ENCODE peak calls at places on chromosomes 3 and 15, in six cellular contexts. One of them, this sample, is unnamed.
A peak's percentile ranks its signal among the peaks of the same experiment; 100 is the strongest.

GRCh38 chr3:147514366-147514765 is 105.2 kb downstream of the ZIC1 start:
- DNase-seq in K562: no peak
- DNase-seq in GM12878: no peak
- DNase-seq in SK-N-SH: no peak
- DNase-seq in HepG2: no peak
- DNase-seq in H1: no peak
- DNase-seq in this sample: no peak

GRCh38 chr3:54321515-54321914 is 199.2 kb downstream of the CACNA2D3 start:
- DNase-seq in K562: no peak
- DNase-seq in GM12878: no peak
- DNase-seq in SK-N-SH: no peak
- DNase-seq in HepG2: no peak
- DNase-seq in H1: no peak
- DNase-seq in this sample: no peak

GRCh38 chr15:31476866-31477265 is 150.2 kb downstream of the KLF13 start:
- DNase-seq in K562: no peak
- DNase-seq in GM12878: no peak
- DNase-seq in SK-N-SH: no peak
- DNase-seq in HepG2: no peak
- DNase-seq in H1: no peak
- DNase-seq in this sample: no peak

GRCh38 chr3:116413319-116413718 is 32.0 kb downstream of the LSAMP start:
- DNase-seq in K562: no peak
- DNase-seq in GM12878: no peak
- DNase-seq in SK-N-SH: no peak
- DNase-seq in HepG2: no peak
- DNase-seq in H1: no peak
- DNase-seq in this sample: no peak

GRCh38 chr3:39097716-39098472 is 9.5 kb downstream of the GORASP1 start:
- DNase-seq in K562: no peak
- DNase-seq in GM12878: no peak
- DNase-seq in SK-N-SH: no peak
- DNase-seq in HepG2: no peak
- DNase-seq in H1: no peak
- DNase-seq in this sample: no peak

GRCh38 chr3:107184375-107184774 is 192.9 kb upstream of the CCDC54 start:
- DNase-seq in K562: no peak
- DNase-seq in GM12878: no peak
- DNase-seq in SK-N-SH: no peak
- DNase-seq in HepG2: no peak
- DNase-seq in H1: no peak
- DNase-seq in this sample: no peak

GRCh38 chr3:16262195-16262594 is 2.5 kb downstream of the DPH3 start:
- DNase-seq in K562: no peak
- DNase-seq in GM12878: no peak
- DNase-seq in SK-N-SH: no peak
- DNase-seq in HepG2: no peak
- DNase-seq in H1: no peak
- DNase-seq in this sample: no peak

GRCh38 chr15:78133801-78134200 is 2.6 kb upstream of the CIB2 start:
- DNase-seq in K562: no peak
- DNase-seq in GM12878: no peak
- DNase-seq in SK-N-SH: no peak
- DNase-seq in HepG2: no peak
- DNase-seq in H1: no peak
- DNase-seq in this sample: no peak

GRCh38 chr3:191952609-191953008 is 491.6 kb downstream of the PYDC2 start:
- DNase-seq in K562: no peak
- DNase-seq in GM12878: no peak
- DNase-seq in SK-N-SH: no peak
- DNase-seq in HepG2: no peak
- DNase-seq in H1: no peak
- DNase-seq in this sample: no peak

GRCh38 chr15:40338041-40338657 is 2.6 kb downstream of the CCDC9B start:
- DNase-seq in K562: peak; percentile 87
- DNase-seq in GM12878: no peak
- DNase-seq in SK-N-SH: peak; percentile 95
- DNase-seq in HepG2: peak; percentile 58
- DNase-seq in H1: no peak
- DNase-seq in this sample: peak; percentile 72

GRCh38 chr15:80188293-80188692 is 35.5 kb downstream of the FAH start:
- DNase-seq in K562: no peak
- DNase-seq in GM12878: no peak
- DNase-seq in SK-N-SH: no peak
- DNase-seq in HepG2: no peak
- DNase-seq in H1: no peak
- DNase-seq in this sample: no peak

GRCh38 chr15:80902298-80902801 is 87.3 kb downstream of the MESD start:
- DNase-seq in K562: peak; percentile 92
- DNase-seq in GM12878: no peak
- DNase-seq in SK-N-SH: no peak
- DNase-seq in HepG2: no peak
- DNase-seq in H1: no peak
- DNase-seq in this sample: no peak

GRCh38 chr3:134371542-134372324 is 2.5 kb downstream of the AMOTL2 start:
- DNase-seq in K562: no peak
- DNase-seq in GM12878: no peak
- DNase-seq in SK-N-SH: no peak
- DNase-seq in HepG2: no peak
- DNase-seq in H1: no peak
- DNase-seq in this sample: no peak

GRCh38 chr3:135137296-135137695 is 342.2 kb downstream of the EPHB1 start:
- DNase-seq in K562: no peak
- DNase-seq in GM12878: no peak
- DNase-seq in SK-N-SH: no peak
- DNase-seq in HepG2: no peak
- DNase-seq in H1: no peak
- DNase-seq in this sample: no peak

GRCh38 chr3:107561980-107562379 is 39.2 kb downstream of the BBX start:
- DNase-seq in K562: no peak
- DNase-seq in GM12878: no peak
- DNase-seq in SK-N-SH: no peak
- DNase-seq in HepG2: no peak
- DNase-seq in H1: no peak
- DNase-seq in this sample: no peak

GRCh38 chr3:12959838-12960378 is 113.3 kb downstream of the IQSEC1 start:
- DNase-seq in K562: peak; percentile 61
- DNase-seq in GM12878: no peak
- DNase-seq in SK-N-SH: no peak
- DNase-seq in HepG2: no peak
- DNase-seq in H1: no peak
- DNase-seq in this sample: no peak

GRCh38 chr15:91651251-91651650 is 202.3 kb upstream of the SLCO3A1 start:
- DNase-seq in K562: no peak
- DNase-seq in GM12878: no peak
- DNase-seq in SK-N-SH: no peak
- DNase-seq in HepG2: no peak
- DNase-seq in H1: no peak
- DNase-seq in this sample: no peak

GRCh38 chr3:46900007-46900292 is 22.4 kb downstream of the PTH1R start:
- DNase-seq in K562: no peak
- DNase-seq in GM12878: no peak
- DNase-seq in SK-N-SH: peak; percentile 79
- DNase-seq in HepG2: no peak
- DNase-seq in H1: no peak
- DNase-seq in this sample: no peak

GRCh38 chr3:178002113-178002512 is 534.1 kb upstream of the KCNMB2 start:
- DNase-seq in K562: no peak
- DNase-seq in GM12878: no peak
- DNase-seq in SK-N-SH: no peak
- DNase-seq in HepG2: no peak
- DNase-seq in H1: no peak
- DNase-seq in this sample: no peak

GRCh38 chr3:19866751-19867347 is 67.2 kb downstream of the EFHB start:
- DNase-seq in K562: peak; percentile 75
- DNase-seq in GM12878: peak; percentile 19
- DNase-seq in SK-N-SH: peak; percentile 61
- DNase-seq in HepG2: peak; percentile 38
- DNase-seq in H1: peak; percentile 41
- DNase-seq in this sample: peak; percentile 61

GRCh38 chr3:79467721-79468120 is 300.1 kb downstream of the ROBO1 start:
- DNase-seq in K562: no peak
- DNase-seq in GM12878: no peak
- DNase-seq in SK-N-SH: no peak
- DNase-seq in HepG2: no peak
- DNase-seq in H1: peak; percentile 34
- DNase-seq in this sample: no peak

GRCh38 chr15:70212288-70212962 is 114.7 kb upstream of the TLE3 start:
- DNase-seq in K562: no peak
- DNase-seq in GM12878: no peak
- DNase-seq in SK-N-SH: no peak
- DNase-seq in HepG2: no peak
- DNase-seq in H1: no peak
- DNase-seq in this sample: no peak

GRCh38 chr15:100723323-100723801 is 121.0 kb downstream of the ASB7 start:
- DNase-seq in K562: no peak
- DNase-seq in GM12878: no peak
- DNase-seq in SK-N-SH: no peak
- DNase-seq in HepG2: no peak
- DNase-seq in H1: no peak
- DNase-seq in this sample: no peak

GRCh38 chr3:58568572-58569286 is 8.5 kb downstream of the FAM107A start:
- DNase-seq in K562: peak; percentile 68
- DNase-seq in GM12878: peak; percentile 19
- DNase-seq in SK-N-SH: peak; percentile 72
- DNase-seq in HepG2: peak; percentile 35
- DNase-seq in H1: no peak
- DNase-seq in this sample: peak; percentile 33

DNA sequence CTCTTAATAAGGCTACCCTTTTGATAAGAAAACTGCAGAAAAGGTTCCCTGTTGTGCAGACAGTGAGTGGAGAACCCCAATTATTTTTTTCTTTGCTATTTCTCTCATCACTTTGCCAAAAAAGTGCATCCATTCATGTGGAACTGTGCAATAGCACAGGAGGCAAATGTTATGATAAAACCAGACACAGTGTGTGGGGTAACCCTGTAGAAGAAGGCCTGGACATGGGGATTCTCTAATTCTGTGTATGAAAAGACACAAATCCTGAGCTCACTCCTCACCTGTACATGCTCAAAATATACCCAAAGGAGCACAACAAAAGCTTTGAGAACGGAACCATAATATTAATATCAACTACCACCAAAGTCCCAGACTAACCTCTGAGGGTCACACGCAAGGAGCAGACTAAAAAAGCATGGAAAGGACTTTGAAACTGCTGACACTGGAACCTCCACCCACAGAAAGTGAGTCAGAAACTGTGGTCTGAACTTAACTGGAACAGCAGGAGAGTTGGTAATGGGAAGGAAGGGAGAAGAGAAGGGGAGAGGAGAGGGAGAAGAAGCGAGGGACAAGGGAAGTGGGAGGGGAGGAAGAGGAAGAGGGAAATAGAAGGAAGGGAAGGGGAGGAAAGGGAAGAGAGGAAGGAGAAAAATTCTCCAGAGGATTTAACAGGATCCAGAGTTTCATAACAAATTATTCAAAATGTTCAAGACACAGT is 299.9 kb downstream of the TBC1D5 start:
- DNase-seq in K562: peak; percentile 78
- DNase-seq in GM12878: no peak
- DNase-seq in SK-N-SH: no peak
- DNase-seq in HepG2: no peak
- DNase-seq in H1: no peak
- DNase-seq in this sample: no peak
- TF ChIP-seq CHD2 in K562: no peak
- TF ChIP-seq CHD2 in GM12878: no peak
- TF ChIP-seq CHD2 in SK-N-SH: no peak
- TF ChIP-seq CHD2 in HepG2: no peak
- TF ChIP-seq CHD2 in H1: no peak
- TF ChIP-seq CHD2 in this sample: no peak

GRCh38 chr15:85794598-85795319 is at the start of gene KLHL25:
- DNase-seq in K562: peak; percentile 92
- DNase-seq in GM12878: peak; percentile 56
- DNase-seq in SK-N-SH: peak; percentile 98
- DNase-seq in HepG2: peak; percentile 90
- DNase-seq in H1: peak; percentile 75
- DNase-seq in this sample: peak; percentile 99
- H3K4me3 ChIP-seq in K562: peak within 1 kb of the TSS; percentile 56
- H3K4me3 ChIP-seq in GM12878: peak within 1 kb of the TSS; percentile 77
- H3K4me3 ChIP-seq in SK-N-SH: peak within 1 kb of the TSS; percentile 88
- H3K4me3 ChIP-seq in HepG2: peak within 1 kb of the TSS; percentile 95
- H3K4me3 ChIP-seq in H1: peak within 1 kb of the TSS; percentile 91
- H3K4me3 ChIP-seq in this sample: peak within 1 kb of the TSS; percentile 81

GRCh38 chr15:75606711-75607684 is 18.5 kb downstream of the SNUPN start:
- DNase-seq in K562: peak; percentile 56
- DNase-seq in GM12878: no peak
- DNase-seq in SK-N-SH: no peak
- DNase-seq in HepG2: no peak
- DNase-seq in H1: no peak
- DNase-seq in this sample: no peak
- TF ChIP-seq CHD2 in K562: no peak
- TF ChIP-seq CHD2 in GM12878: no peak
- TF ChIP-seq CHD2 in SK-N-SH: no peak
- TF ChIP-seq CHD2 in HepG2: no peak
- TF ChIP-seq CHD2 in H1: no peak
- TF ChIP-seq CHD2 in this sample: no peak

GRCh38 chr3:152405915-152406802 is 137.4 kb downstream of the MBNL1 start:
- DNase-seq in K562: no peak
- DNase-seq in GM12878: no peak
- DNase-seq in SK-N-SH: no peak
- DNase-seq in HepG2: no peak
- DNase-seq in H1: no peak
- DNase-seq in this sample: peak; percentile 53
- H3K4me3 ChIP-seq in K562: no peak overlapping the region
- H3K4me3 ChIP-seq in GM12878: no peak overlapping the region
- H3K4me3 ChIP-seq in SK-N-SH: no peak overlapping the region
- H3K4me3 ChIP-seq in HepG2: no peak overlapping the region
- H3K4me3 ChIP-seq in H1: no peak overlapping the region
- H3K4me3 ChIP-seq in this sample: no peak overlapping the region